ENCODE peak calls at places on chromosomes 13 and 19, in four cellular contexts. J is IMR-90, M is body of pancreas, N is stomach. C is an unnamed sample.

GRCh38 chr19:37564624-37565369 is 29.8 kb downstream of the ZNF571 start:
- DNase-seq in M (no peak), J (no peak), N (no peak), C (no peak)

GRCh38 chr13:73757471-73758233 is 376.6 kb downstream of the KLF12 start:
- DNase-seq in J (no peak), M (no peak), N (no peak), C (no peak)

GRCh38 chr19:38015216-38015615 is 108.2 kb downstream of the SIPA1L3 start:
- DNase-seq in J (no peak), M (no peak), N (no peak), C (no peak)

GRCh38 chr19:3276341-3276799 is 51.9 kb downstream of the CELF5 start:
- DNase-seq in N (peak), M (peak), J (no peak), C (peak)

GRCh38 chr19:48543121-48543710 is 8.8 kb upstream of the SULT2B1 start:
- DNase-seq in N (peak), M (peak), J (peak), C (peak)

GRCh38 chr13:39789451-39789850 is 134.0 kb downstream of the COG6 start:
- DNase-seq in N (no peak), M (no peak), J (no peak), C (no peak)

GRCh38 chr13:42893346-42893745 is 98.7 kb downstream of the EPSTI1 start:
- DNase-seq in M (no peak), N (no peak), J (peak), C (no peak)

GRCh38 chr13:105838231-105838630 is 697.2 kb downstream of the EFNB2 start:
- DNase-seq in J (no peak), M (no peak), N (no peak), C (no peak)

GRCh38 chr19:47848871-47849473 is 10.1 kb upstream of the TPRX2 start:
- DNase-seq in M (peak), N (no peak), J (no peak), C (no peak)

GRCh38 chr13:39892731-39893293 is 237.3 kb downstream of the COG6 start:
- DNase-seq in N (no peak), J (no peak), M (peak), C (no peak)

GRCh38 chr13:32735859-32736258 is 149.6 kb downstream of the PDS5B start:
- DNase-seq in N (no peak), M (no peak), J (no peak), C (no peak)

GRCh38 chr13:48315981-48316380 is 12.4 kb downstream of the RB1 start:
- DNase-seq in M (no peak), N (no peak), J (no peak), C (no peak)

GRCh38 chr13:73090116-73090811 is 31.5 kb downstream of the KLF5 start:
- DNase-seq in M (peak), N (peak), J (peak), C (no peak)

GRCh38 chr19:21698215-21698614 is 69.2 kb downstream of the ZNF100 start:
- DNase-seq in N (no peak), J (peak), M (peak), C (no peak)

GRCh38 chr19:46631481-46631880 is 4.5 kb downstream of the GNG8 start:
- DNase-seq in M (no peak), J (peak), N (no peak), C (no peak)

GRCh38 chr19:18444513-18444912 is 6.6 kb upstream of the ISYNA1 start:
- DNase-seq in N (no peak), M (no peak), J (no peak), C (peak)

GRCh38 chr13:86974995-86975328 is 696.2 kb upstream of the SLITRK5 start:
- DNase-seq in J (no peak), N (no peak), M (no peak), C (no peak)

GRCh38 chr19:15892012-15892411 is 5.9 kb downstream of the CYP4F2 start:
- DNase-seq in M (no peak), J (no peak), N (no peak), C (no peak)

GRCh38 chr19:18282021-18282787 is 782 bp upstream of the JUND start:
- DNase-seq in J (no peak), M (no peak), N (no peak), C (peak)

GRCh38 chr19:1862424-1863307 is 713 bp downstream of the KLF16 start:
- DNase-seq in N (no peak), J (no peak), M (no peak), C (no peak)

GRCh38 chr19:45645631-45646344 is 6.6 kb upstream of the EML2 start:
- DNase-seq in J (peak), M (peak), N (peak), C (peak)

GRCh38 chr19:7916908-7917291 is 2.3 kb downstream of the TGFBR3L start:
- DNase-seq in J (no peak), N (no peak), M (no peak), C (no peak)

GRCh38 chr19:7915250-7916136 is 863 bp downstream of the TGFBR3L start:
- DNase-seq in N (no peak), M (no peak), J (no peak), C (peak)

GRCh38 chr19:7916137-7916907 is 1.7 kb downstream of the TGFBR3L start:
- DNase-seq in J (no peak), M (no peak), N (peak), C (no peak)

GRCh38 chr19:7918615-7919421 is 1.3 kb upstream of the SNAPC2 start:
- DNase-seq in M (no peak), N (no peak), J (no peak), C (peak)

GRCh38 chr19:7917292-7918061 is 2.7 kb upstream of the SNAPC2 start:
- DNase-seq in M (peak), J (peak), N (peak), C (no peak)
- TF ChIP-seq CTCF in M (peak), J (peak), N (no peak), C (peak)

DNA sequence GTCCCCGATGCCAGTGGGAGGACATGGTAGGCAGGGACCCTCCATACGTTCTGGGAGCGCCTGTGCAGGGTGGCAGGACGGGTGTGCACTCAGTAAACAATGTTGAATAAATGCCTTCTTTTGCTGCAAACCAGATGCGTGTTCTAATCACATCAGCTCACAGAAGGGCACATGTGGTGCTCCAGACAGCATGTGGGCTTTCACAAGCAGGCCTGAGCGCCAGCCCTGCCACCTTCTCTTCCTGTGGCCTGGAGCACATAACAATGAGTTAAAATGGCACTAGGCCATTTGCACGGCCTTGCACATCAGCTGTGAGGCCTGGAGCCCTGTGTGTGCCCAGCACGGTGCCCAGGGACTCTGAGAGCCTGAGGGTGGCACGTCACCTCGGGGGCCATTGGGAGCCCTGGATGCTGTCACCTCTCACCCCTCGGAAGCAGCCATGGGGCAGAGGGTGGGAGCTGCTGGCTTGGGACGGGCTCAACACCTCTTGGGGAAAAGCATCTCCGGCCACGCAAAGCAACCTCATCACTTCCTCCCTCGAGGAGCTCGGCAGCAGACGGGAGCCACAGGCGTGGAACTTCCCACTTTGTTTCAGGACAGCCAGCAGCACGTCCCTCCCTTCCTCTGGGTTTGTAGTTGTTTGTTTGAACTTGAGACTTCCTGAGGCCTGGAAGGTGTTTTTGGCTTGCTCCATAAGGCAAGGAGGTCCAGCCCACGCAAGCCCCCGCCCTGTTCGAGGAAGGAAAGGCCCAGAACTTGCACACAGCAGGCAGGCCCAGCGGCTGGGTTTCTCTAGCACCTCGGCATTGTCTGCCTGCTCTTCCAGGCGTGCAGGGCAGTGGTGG is 9.8 kb downstream of the MCF2L start:
- DNase-seq in N (no peak), J (no peak), M (no peak), C (no peak)
- TF ChIP-seq POLR2A in N (no peak), J (no peak), M (no peak), C (no peak)

DNA sequence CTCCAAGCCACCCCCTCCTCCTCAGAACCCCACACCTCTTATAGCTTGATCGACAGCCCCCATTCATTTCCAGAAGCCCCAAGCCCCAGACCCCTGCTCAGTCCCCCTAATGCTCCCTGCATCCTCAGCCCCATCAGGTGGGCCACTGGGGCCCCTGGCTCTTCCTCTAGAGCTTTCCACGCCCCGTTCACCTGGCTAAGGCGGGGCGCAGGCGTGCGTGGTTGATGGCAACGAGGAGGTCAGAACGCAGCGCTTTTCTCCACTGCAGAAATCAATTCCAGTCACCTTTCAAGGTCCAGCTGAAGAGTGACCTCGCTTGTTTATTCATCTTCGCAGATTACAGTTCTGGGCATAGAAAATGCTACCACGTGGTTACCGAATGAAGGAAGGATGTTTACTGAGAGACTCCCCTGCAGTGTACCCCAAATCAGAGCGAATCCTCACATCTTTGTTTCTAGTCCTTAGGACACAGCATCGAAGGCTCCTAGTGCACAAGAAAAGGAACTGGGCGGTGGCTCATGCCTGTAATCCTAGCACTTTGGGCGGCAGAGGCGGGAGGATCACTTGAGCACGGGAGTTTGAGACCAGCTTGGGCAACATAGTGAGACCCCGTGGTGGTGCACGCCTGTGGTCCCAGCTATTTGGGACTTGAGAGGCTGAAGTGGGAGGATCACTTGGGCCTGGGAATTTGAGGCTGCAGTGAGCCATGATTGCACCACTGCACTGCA is 798 bp upstream of the PBX4 start:
- DNase-seq in J (no peak), M (no peak), N (no peak), C (no peak)
- H3K4me3 ChIP-seq in J (peak), M (no peak), N (peak), C (peak)

GRCh38 chr13:112069063-112069726 is 2.2 kb downstream of the SOX1 start:
- DNase-seq in J (no peak), M (no peak), N (no peak), C (no peak)
- TF ChIP-seq CTCF in J (no peak), M (no peak), N (no peak), C (no peak)

GRCh38 chr19:14006766-14007562 is 844 bp upstream of the RFX1 start:
- DNase-seq in N (no peak), J (no peak), M (no peak), C (peak)
- TF ChIP-seq POLR2A in N (no peak), J (peak), M (peak), C (peak)

GRCh38 chr19:54369082-54369691 is 4.5 kb upstream of the LAIR1 start:
- DNase-seq in N (no peak), M (no peak), J (no peak), C (no peak)
- H3K4me3 ChIP-seq in N (no peak), M (no peak), J (no peak), C (no peak)

DNA sequence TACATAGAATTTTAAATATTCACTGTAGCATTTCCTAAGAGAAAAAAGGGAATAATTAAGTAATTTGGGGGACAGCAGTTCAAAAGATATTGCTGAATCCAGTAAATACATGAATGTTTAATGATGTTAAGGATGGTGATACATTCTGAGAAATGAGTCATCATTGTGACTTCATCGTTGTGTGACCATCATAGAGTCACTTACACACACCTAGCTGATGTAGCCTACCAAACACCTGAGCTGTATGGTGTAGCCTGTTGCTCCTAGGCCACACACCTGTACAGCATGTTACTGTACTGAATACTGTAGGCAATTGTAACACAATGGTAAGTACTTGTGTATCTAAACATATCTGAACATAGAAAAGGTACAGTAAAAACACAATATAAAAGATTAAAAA is 34.8 kb downstream of the ATP7B start:
- DNase-seq in M (no peak), J (no peak), N (no peak), C (no peak)
- TF ChIP-seq CTCF in M (no peak), J (no peak), N (no peak), C (no peak)